ENCODE peak calls at places on chromosomes 2 and 18, in nine cellular contexts. E is Calu3; A is activated CD8-positive, alpha-beta T cell treated with anti-CD3 and anti-CD28 coated beads for 36 hours; X is Right ventricle myocardium superior; Y is left lung; Q is stomach; M is small intestine; R is keratinocyte; V is amniotic stem cell. T is an unnamed sample.

GRCh38 chr2:128236491-128237035 is 82.1 kb downstream of the HS6ST1 start:
- DNase-seq in E (no peak), A (no peak), X (no peak), Y (no peak), Q (no peak), M (no peak), R (no peak), V (peak; percentile 39), T (no peak)

GRCh38 chr2:190765386-190766173 is 115.0 kb upstream of the GLS start:
- DNase-seq in E (no peak), A (no peak), X (no peak), Y (no peak), Q (no peak), M (peak; percentile 26), R (peak; percentile 95), V (no peak), T (no peak)

GRCh38 chr2:15782009-15782751 is 158.2 kb upstream of the MYCN start:
- DNase-seq in E (no peak), A (no peak), X (no peak), Y (no peak), Q (no peak), M (peak; percentile 4), R (no peak), V (no peak), T (no peak)

GRCh38 chr2:120842456-120843439 is 107.1 kb downstream of the GLI2 start:
- DNase-seq in E (no peak), A (no peak), X (no peak), Y (peak; percentile 9), Q (no peak), M (no peak), R (no peak), V (no peak), T (no peak)

GRCh38 chr2:152446213-152446612 is 111.2 kb downstream of the FMNL2 start:
- DNase-seq in E (no peak), A (no peak), X (no peak), Y (no peak), Q (no peak), M (no peak), R (no peak), V (no peak), T (no peak)

GRCh38 chr2:64675860-64676259 is 22.1 kb upstream of the SERTAD2 start:
- DNase-seq in E (no peak), A (peak; percentile 92), X (no peak), Y (no peak), Q (no peak), M (no peak), R (no peak), V (no peak), T (peak; percentile 59)

GRCh38 chr18:78711971-78712370 is 267.6 kb upstream of the SALL3 start:
- DNase-seq in E (no peak), A (no peak), X (no peak), Y (no peak), Q (no peak), M (no peak), R (no peak), V (no peak), T (no peak)

GRCh38 chr2:158518083-158518482 is 61.3 kb downstream of the PKP4 start:
- DNase-seq in E (no peak), A (no peak), X (no peak), Y (no peak), Q (no peak), M (no peak), R (no peak), V (no peak), T (no peak)

GRCh38 chr18:28960146-28960545 is 783.2 kb upstream of the CDH2 start:
- DNase-seq in E (no peak), A (no peak), X (no peak), Y (no peak), Q (no peak), M (no peak), R (no peak), V (no peak), T (no peak)

GRCh38 chr2:157785200-157785599 is 90.9 kb downstream of the ACVR1 start:
- DNase-seq in E (peak; percentile 42), A (no peak), X (no peak), Y (no peak), Q (no peak), M (peak; percentile 50), R (no peak), V (no peak), T (no peak)

GRCh38 chr2:111973701-111974100 is 75.3 kb downstream of the MERTK start:
- DNase-seq in E (no peak), A (no peak), X (no peak), Y (no peak), Q (no peak), M (no peak), R (no peak), V (no peak), T (no peak)

GRCh38 chr18:50944245-50944917 is 23.5 kb upstream of the ELAC1 start:
- DNase-seq in E (no peak), A (no peak), X (no peak), Y (no peak), Q (no peak), M (no peak), R (no peak), V (no peak), T (no peak)

GRCh38 chr2:98869868-98870267 is 66.2 kb downstream of the CRACDL start:
- DNase-seq in E (peak; percentile 88), A (no peak), X (no peak), Y (peak; percentile 83), Q (peak; percentile 91), M (peak; percentile 97), R (no peak), V (no peak), T (no peak)

GRCh38 chr2:158926478-158926948 is 41.9 kb upstream of the TANC1 start:
- DNase-seq in E (peak; percentile 67), A (no peak), X (no peak), Y (no peak), Q (no peak), M (peak; percentile 22), R (no peak), V (peak; percentile 31), T (no peak)

GRCh38 chr2:69437751-69438154 is 518 bp upstream of the NFU1 start:
- DNase-seq in E (no peak), A (peak; percentile 10), X (no peak), Y (no peak), Q (peak; percentile 36), M (no peak), R (no peak), V (no peak), T (no peak)